ENCODE peak calls at places on chromosomes 16 and 17, in five cellular contexts. One of them, this sample, is unnamed. For H3K4me1, the result is how much of the 10 kb centered on the place peaks cover.

GRCh38 chr17:29051194-29051593 is 8.3 kb downstream of the PIPOX start:
- DNase-seq in colonic mucosa: no peak
- DNase-seq in tibial artery: no peak
- DNase-seq in effector memory CD4-positive, alpha-beta T cell: no peak
- DNase-seq in upper lobe of left lung: no peak
- DNase-seq in this sample: no peak

GRCh38 chr17:36755586-36755985 is 154.2 kb downstream of the MRM1 start:
- DNase-seq in colonic mucosa: peak
- DNase-seq in tibial artery: no peak
- DNase-seq in effector memory CD4-positive, alpha-beta T cell: peak
- DNase-seq in upper lobe of left lung: no peak
- DNase-seq in this sample: no peak

GRCh38 chr16:12228607-12229499 is 252.3 kb downstream of the SNX29 start:
- DNase-seq in colonic mucosa: peak
- DNase-seq in tibial artery: no peak
- DNase-seq in effector memory CD4-positive, alpha-beta T cell: no peak
- DNase-seq in upper lobe of left lung: no peak
- DNase-seq in this sample: no peak

GRCh38 chr17:66422181-66422580 is 119.8 kb downstream of the PRKCA start:
- DNase-seq in colonic mucosa: no peak
- DNase-seq in tibial artery: no peak
- DNase-seq in effector memory CD4-positive, alpha-beta T cell: no peak
- DNase-seq in upper lobe of left lung: no peak
- DNase-seq in this sample: no peak

GRCh38 chr16:28491080-28491969 is 549 bp downstream of the CLN3 start:
- DNase-seq in colonic mucosa: peak
- DNase-seq in tibial artery: peak
- DNase-seq in effector memory CD4-positive, alpha-beta T cell: no peak
- DNase-seq in upper lobe of left lung: peak
- DNase-seq in this sample: peak

GRCh38 chr16:65767125-65767524 is 599.4 kb upstream of the CDH5 start:
- DNase-seq in colonic mucosa: no peak
- DNase-seq in tibial artery: no peak
- DNase-seq in effector memory CD4-positive, alpha-beta T cell: no peak
- DNase-seq in upper lobe of left lung: no peak
- DNase-seq in this sample: no peak

GRCh38 chr17:30550512-30551273 is 73.5 kb downstream of the GOSR1 start:
- DNase-seq in colonic mucosa: no peak
- DNase-seq in tibial artery: peak
- DNase-seq in effector memory CD4-positive, alpha-beta T cell: no peak
- DNase-seq in upper lobe of left lung: no peak
- DNase-seq in this sample: no peak

GRCh38 chr17:27233783-27234182 is 60.1 kb upstream of the WSB1 start:
- DNase-seq in colonic mucosa: no peak
- DNase-seq in tibial artery: no peak
- DNase-seq in effector memory CD4-positive, alpha-beta T cell: no peak
- DNase-seq in upper lobe of left lung: no peak
- DNase-seq in this sample: no peak

GRCh38 chr17:67829331-67829730 is 4.0 kb downstream of the BPTF start:
- DNase-seq in colonic mucosa: no peak
- DNase-seq in tibial artery: no peak
- DNase-seq in effector memory CD4-positive, alpha-beta T cell: peak
- DNase-seq in upper lobe of left lung: no peak
- DNase-seq in this sample: no peak

GRCh38 chr17:4199818-4200402 is 56.9 kb downstream of the CYB5D2 start:
- DNase-seq in colonic mucosa: no peak
- DNase-seq in tibial artery: no peak
- DNase-seq in effector memory CD4-positive, alpha-beta T cell: peak
- DNase-seq in upper lobe of left lung: no peak
- DNase-seq in this sample: no peak

GRCh38 chr16:84406006-84406963 is 37.9 kb downstream of the ATP2C2 start:
- DNase-seq in colonic mucosa: no peak
- DNase-seq in tibial artery: no peak
- DNase-seq in effector memory CD4-positive, alpha-beta T cell: no peak
- DNase-seq in upper lobe of left lung: no peak
- DNase-seq in this sample: peak

GRCh38 chr16:85192736-85193493 is 80.6 kb upstream of the CIBAR2 start:
- DNase-seq in colonic mucosa: no peak
- DNase-seq in tibial artery: no peak
- DNase-seq in effector memory CD4-positive, alpha-beta T cell: no peak
- DNase-seq in upper lobe of left lung: no peak
- DNase-seq in this sample: no peak

GRCh38 chr16:51152691-51153261 is 1.7 kb upstream of the SALL1 start:
- DNase-seq in colonic mucosa: no peak
- DNase-seq in tibial artery: no peak
- DNase-seq in effector memory CD4-positive, alpha-beta T cell: no peak
- DNase-seq in upper lobe of left lung: no peak
- DNase-seq in this sample: no peak

GRCh38 chr17:73553311-73553710 is 90.9 kb downstream of the SDK2 start:
- DNase-seq in colonic mucosa: no peak
- DNase-seq in tibial artery: no peak
- DNase-seq in effector memory CD4-positive, alpha-beta T cell: no peak
- DNase-seq in upper lobe of left lung: no peak
- DNase-seq in this sample: no peak

GRCh38 chr16:79042886-79043285 is 557.7 kb downstream of the MAF start:
- DNase-seq in colonic mucosa: no peak
- DNase-seq in tibial artery: no peak
- DNase-seq in effector memory CD4-positive, alpha-beta T cell: peak
- DNase-seq in upper lobe of left lung: no peak
- DNase-seq in this sample: no peak

GRCh38 chr16:87201052-87201451 is 116.1 kb downstream of the C16orf95 start:
- DNase-seq in colonic mucosa: no peak
- DNase-seq in tibial artery: peak
- DNase-seq in effector memory CD4-positive, alpha-beta T cell: no peak
- DNase-seq in upper lobe of left lung: no peak
- DNase-seq in this sample: no peak

GRCh38 chr16:72937360-72937759 is 110.6 kb downstream of the ZFHX3 start:
- DNase-seq in colonic mucosa: no peak
- DNase-seq in tibial artery: no peak
- DNase-seq in effector memory CD4-positive, alpha-beta T cell: no peak
- DNase-seq in upper lobe of left lung: no peak
- DNase-seq in this sample: no peak

GRCh38 chr16:72934661-72935403 is 113.1 kb downstream of the ZFHX3 start:
- DNase-seq in colonic mucosa: no peak
- DNase-seq in tibial artery: no peak
- DNase-seq in effector memory CD4-positive, alpha-beta T cell: no peak
- DNase-seq in upper lobe of left lung: no peak
- DNase-seq in this sample: no peak

GRCh38 chr16:72935896-72936295 is 112.0 kb downstream of the ZFHX3 start:
- DNase-seq in colonic mucosa: no peak
- DNase-seq in tibial artery: peak
- DNase-seq in effector memory CD4-positive, alpha-beta T cell: no peak
- DNase-seq in upper lobe of left lung: no peak
- DNase-seq in this sample: no peak

GRCh38 chr16:72937916-72938315 is 110.0 kb downstream of the ZFHX3 start:
- DNase-seq in colonic mucosa: no peak
- DNase-seq in tibial artery: no peak
- DNase-seq in effector memory CD4-positive, alpha-beta T cell: no peak
- DNase-seq in upper lobe of left lung: no peak
- DNase-seq in this sample: no peak

GRCh38 chr16:72936408-72936807 is 111.5 kb downstream of the ZFHX3 start:
- DNase-seq in colonic mucosa: no peak
- DNase-seq in tibial artery: no peak
- DNase-seq in effector memory CD4-positive, alpha-beta T cell: no peak
- DNase-seq in upper lobe of left lung: no peak
- DNase-seq in this sample: no peak
- H3K4me1 ChIP-seq in colonic mucosa: under half
- H3K4me1 ChIP-seq in tibial artery: half or more
- H3K4me1 ChIP-seq in effector memory CD4-positive, alpha-beta T cell: under half
- H3K4me1 ChIP-seq in upper lobe of left lung: under half
- H3K4me1 ChIP-seq in this sample: under half

GRCh38 chr17:47708312-47708863 is 14.4 kb downstream of the TBKBP1 start:
- DNase-seq in colonic mucosa: no peak
- DNase-seq in tibial artery: no peak
- DNase-seq in effector memory CD4-positive, alpha-beta T cell: no peak
- DNase-seq in upper lobe of left lung: no peak
- DNase-seq in this sample: no peak
- H3K4me3 ChIP-seq in colonic mucosa: no peak
- H3K4me3 ChIP-seq in tibial artery: peak
- H3K4me3 ChIP-seq in effector memory CD4-positive, alpha-beta T cell: no peak
- H3K4me3 ChIP-seq in upper lobe of left lung: no peak
- H3K4me3 ChIP-seq in this sample: peak

GRCh38 chr16:11138769-11139623 is 117.0 kb downstream of the SOCS1 start:
- DNase-seq in colonic mucosa: no peak
- DNase-seq in tibial artery: peak
- DNase-seq in effector memory CD4-positive, alpha-beta T cell: no peak
- DNase-seq in upper lobe of left lung: no peak
- DNase-seq in this sample: no peak

GRCh38 chr16:11136600-11136999 is 119.4 kb downstream of the SOCS1 start:
- DNase-seq in colonic mucosa: no peak
- DNase-seq in tibial artery: peak
- DNase-seq in effector memory CD4-positive, alpha-beta T cell: no peak
- DNase-seq in upper lobe of left lung: no peak
- DNase-seq in this sample: no peak

GRCh38 chr16:11139624-11140375 is 116.2 kb downstream of the SOCS1 start:
- DNase-seq in colonic mucosa: no peak
- DNase-seq in tibial artery: peak
- DNase-seq in effector memory CD4-positive, alpha-beta T cell: no peak
- DNase-seq in upper lobe of left lung: no peak
- DNase-seq in this sample: no peak

GRCh38 chr16:11140466-11140865 is 115.5 kb downstream of the SOCS1 start:
- DNase-seq in colonic mucosa: no peak
- DNase-seq in tibial artery: peak
- DNase-seq in effector memory CD4-positive, alpha-beta T cell: no peak
- DNase-seq in upper lobe of left lung: no peak
- DNase-seq in this sample: no peak

GRCh38 chr16:11138026-11138768 is 117.8 kb downstream of the SOCS1 start:
- DNase-seq in colonic mucosa: no peak
- DNase-seq in tibial artery: peak
- DNase-seq in effector memory CD4-positive, alpha-beta T cell: no peak
- DNase-seq in upper lobe of left lung: no peak
- DNase-seq in this sample: no peak
- H3K4me1 ChIP-seq in colonic mucosa: under half
- H3K4me1 ChIP-seq in tibial artery: half or more
- H3K4me1 ChIP-seq in effector memory CD4-positive, alpha-beta T cell: under half
- H3K4me1 ChIP-seq in upper lobe of left lung: under half
- H3K4me1 ChIP-seq in this sample: under half

GRCh38 chr16:75318737-75319136 is 67.3 kb upstream of the BCAR1 start:
- DNase-seq in colonic mucosa: no peak
- DNase-seq in tibial artery: no peak
- DNase-seq in effector memory CD4-positive, alpha-beta T cell: no peak
- DNase-seq in upper lobe of left lung: no peak
- DNase-seq in this sample: no peak

GRCh38 chr16:75322706-75323105 is 71.3 kb upstream of the BCAR1 start:
- DNase-seq in colonic mucosa: no peak
- DNase-seq in tibial artery: no peak
- DNase-seq in effector memory CD4-positive, alpha-beta T cell: no peak
- DNase-seq in upper lobe of left lung: no peak
- DNase-seq in this sample: no peak

GRCh38 chr16:75319513-75320401 is 68.3 kb upstream of the BCAR1 start:
- DNase-seq in colonic mucosa: no peak
- DNase-seq in tibial artery: no peak
- DNase-seq in effector memory CD4-positive, alpha-beta T cell: no peak
- DNase-seq in upper lobe of left lung: no peak
- DNase-seq in this sample: no peak

GRCh38 chr16:75323198-75323597 is 71.8 kb upstream of the BCAR1 start:
- DNase-seq in colonic mucosa: no peak
- DNase-seq in tibial artery: no peak
- DNase-seq in effector memory CD4-positive, alpha-beta T cell: no peak
- DNase-seq in upper lobe of left lung: no peak
- DNase-seq in this sample: no peak

DNA sequence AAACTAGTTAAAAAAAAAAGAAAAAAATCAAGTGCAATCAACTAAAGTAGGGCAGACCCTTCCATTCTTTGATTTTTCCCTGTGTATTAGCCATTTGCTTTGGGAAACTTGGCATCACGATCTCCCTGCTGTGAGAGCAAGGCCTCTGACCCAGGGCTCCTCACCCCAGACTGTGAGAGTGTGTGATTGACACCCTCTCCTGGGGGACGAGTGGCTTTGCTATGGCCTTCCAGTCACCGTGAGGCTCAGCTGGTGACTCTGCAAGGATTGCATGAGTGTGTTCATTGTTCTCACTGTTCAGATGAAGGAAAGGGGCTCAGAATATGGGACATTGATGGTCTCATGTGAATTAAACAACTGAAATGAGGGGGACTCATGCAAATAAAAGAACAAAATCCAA is 69.0 kb upstream of the BCAR1 start:
- DNase-seq in colonic mucosa: no peak
- DNase-seq in tibial artery: no peak
- DNase-seq in effector memory CD4-positive, alpha-beta T cell: no peak
- DNase-seq in upper lobe of left lung: no peak
- DNase-seq in this sample: no peak
- H3K4me3 ChIP-seq in colonic mucosa: no peak
- H3K4me3 ChIP-seq in tibial artery: no peak
- H3K4me3 ChIP-seq in effector memory CD4-positive, alpha-beta T cell: peak
- H3K4me3 ChIP-seq in upper lobe of left lung: no peak
- H3K4me3 ChIP-seq in this sample: no peak

GRCh38 chr17:9016941-9017552 is 4.3 kb upstream of the NTN1 start:
- DNase-seq in colonic mucosa: no peak
- DNase-seq in tibial artery: peak
- DNase-seq in effector memory CD4-positive, alpha-beta T cell: no peak
- DNase-seq in upper lobe of left lung: no peak
- DNase-seq in this sample: no peak

GRCh38 chr17:9020096-9020823 is 1.1 kb upstream of the NTN1 start:
- DNase-seq in colonic mucosa: no peak
- DNase-seq in tibial artery: peak
- DNase-seq in effector memory CD4-positive, alpha-beta T cell: no peak
- DNase-seq in upper lobe of left lung: no peak
- DNase-seq in this sample: no peak

GRCh38 chr17:9021158-9021984 is at the start of gene NTN1:
- DNase-seq in colonic mucosa: peak
- DNase-seq in tibial artery: peak
- DNase-seq in effector memory CD4-positive, alpha-beta T cell: peak
- DNase-seq in upper lobe of left lung: no peak
- DNase-seq in this sample: peak

GRCh38 chr17:9020824-9021157 is 519 bp upstream of the NTN1 start:
- DNase-seq in colonic mucosa: no peak
- DNase-seq in tibial artery: peak
- DNase-seq in effector memory CD4-positive, alpha-beta T cell: no peak
- DNase-seq in upper lobe of left lung: no peak
- DNase-seq in this sample: no peak

GRCh38 chr17:9018731-9019130 is 2.6 kb upstream of the NTN1 start:
- DNase-seq in colonic mucosa: no peak
- DNase-seq in tibial artery: peak
- DNase-seq in effector memory CD4-positive, alpha-beta T cell: no peak
- DNase-seq in upper lobe of left lung: no peak
- DNase-seq in this sample: no peak
- H3K4me1 ChIP-seq in colonic mucosa: under half
- H3K4me1 ChIP-seq in tibial artery: under half
- H3K4me1 ChIP-seq in effector memory CD4-positive, alpha-beta T cell: under half
- H3K4me1 ChIP-seq in upper lobe of left lung: under half
- H3K4me1 ChIP-seq in this sample: under half

GRCh38 chr16:49637933-49638695 is 217.8 kb downstream of the ZNF423 start:
- DNase-seq in colonic mucosa: no peak
- DNase-seq in tibial artery: no peak
- DNase-seq in effector memory CD4-positive, alpha-beta T cell: no peak
- DNase-seq in upper lobe of left lung: no peak
- DNase-seq in this sample: no peak

GRCh38 chr16:49639739-49640388 is 216.0 kb downstream of the ZNF423 start:
- DNase-seq in colonic mucosa: peak
- DNase-seq in tibial artery: no peak
- DNase-seq in effector memory CD4-positive, alpha-beta T cell: no peak
- DNase-seq in upper lobe of left lung: no peak
- DNase-seq in this sample: no peak

GRCh38 chr16:49641250-49641649 is 214.7 kb downstream of the ZNF423 start:
- DNase-seq in colonic mucosa: no peak
- DNase-seq in tibial artery: no peak
- DNase-seq in effector memory CD4-positive, alpha-beta T cell: no peak
- DNase-seq in upper lobe of left lung: no peak
- DNase-seq in this sample: no peak

GRCh38 chr16:49638696-49639629 is 216.9 kb downstream of the ZNF423 start:
- DNase-seq in colonic mucosa: no peak
- DNase-seq in tibial artery: no peak
- DNase-seq in effector memory CD4-positive, alpha-beta T cell: no peak
- DNase-seq in upper lobe of left lung: no peak
- DNase-seq in this sample: no peak

GRCh38 chr16:49640606-49641005 is 215.3 kb downstream of the ZNF423 start:
- DNase-seq in colonic mucosa: no peak
- DNase-seq in tibial artery: no peak
- DNase-seq in effector memory CD4-positive, alpha-beta T cell: no peak
- DNase-seq in upper lobe of left lung: no peak
- DNase-seq in this sample: no peak
- H3K4me3 ChIP-seq in colonic mucosa: no peak
- H3K4me3 ChIP-seq in tibial artery: no peak
- H3K4me3 ChIP-seq in effector memory CD4-positive, alpha-beta T cell: no peak
- H3K4me3 ChIP-seq in upper lobe of left lung: no peak
- H3K4me3 ChIP-seq in this sample: no peak